ENCODE peak calls at places on chromosomes 7 and 10, in eight cellular contexts. P is T-helper 2 cell; S is GM10248; J is mucosa of gallbladder; V is glutamatergic neuron; A is kidney tubule cell; Y is stimulated activated naive CD4-positive, alpha-beta T cell; M is nephron progenitor cell. N is an unnamed sample.

GRCh38 chr7:137609500-137609899 is 237.3 kb downstream of the DGKI start:
- DNase-seq in A (peak), Y (no peak), V (no peak), M (no peak), S (no peak), P (no peak), J (peak), N (no peak)

GRCh38 chr7:50851891-50852290 is 69.2 kb upstream of the GRB10 start:
- DNase-seq in A (peak), Y (no peak), P (no peak), M (no peak), V (no peak), J (no peak), S (no peak), N (no peak)

GRCh38 chr10:98416989-98417388 is 2.0 kb upstream of the PYROXD2 start:
- DNase-seq in V (no peak), P (no peak), Y (no peak), A (no peak), J (no peak), S (no peak), M (no peak), N (no peak)

GRCh38 chr7:64687249-64687648 is 21.3 kb downstream of the ZNF107 start:
- DNase-seq in V (no peak), A (no peak), M (no peak), J (no peak), P (no peak), Y (no peak), S (no peak), N (no peak)

GRCh38 chr7:51152801-51153200 is 163.8 kb downstream of the COBL start:
- DNase-seq in V (no peak), S (no peak), J (no peak), M (no peak), Y (no peak), P (no peak), A (no peak), N (no peak)

GRCh38 chr7:92634924-92635519 is 44.8 kb upstream of the FAM133B start:
- DNase-seq in S (no peak), P (no peak), V (no peak), Y (no peak), A (peak), M (no peak), J (no peak), N (no peak)

GRCh38 chr7:76278540-76278939 is 23.9 kb upstream of the HSPB1 start:
- DNase-seq in A (no peak), S (no peak), V (no peak), P (no peak), J (no peak), M (no peak), Y (no peak), N (no peak)

GRCh38 chr10:69645751-69646687 is 16.0 kb downstream of the FAM241B start:
- DNase-seq in A (no peak), V (peak), P (no peak), S (no peak), J (no peak), M (peak), Y (no peak), N (no peak)

GRCh38 chr10:98472171-98472570 is 25.4 kb upstream of the HPS1 start:
- DNase-seq in V (no peak), A (no peak), J (no peak), P (no peak), S (no peak), Y (no peak), M (peak), N (no peak)

GRCh38 chr7:108407674-108408073 is 48.6 kb downstream of the NRCAM start:
- DNase-seq in A (no peak), P (no peak), V (no peak), S (no peak), M (no peak), J (no peak), Y (no peak), N (no peak)

GRCh38 chr7:151244156-151244870 is 4.2 kb downstream of the SMARCD3 start:
- DNase-seq in J (peak), S (peak), V (peak), P (no peak), Y (peak), M (peak), A (peak), N (no peak)

GRCh38 chr10:71840177-71840711 is 10.8 kb downstream of the PSAP start:
- DNase-seq in Y (no peak), A (peak), P (no peak), V (peak), J (peak), M (peak), S (no peak), N (peak)

GRCh38 chr7:133836666-133837065 is 290.5 kb upstream of the LRGUK start:
- DNase-seq in V (no peak), M (no peak), S (no peak), A (no peak), P (no peak), Y (no peak), J (no peak), N (no peak)

GRCh38 chr10:3968727-3969126 is 183.7 kb upstream of the KLF6 start:
- DNase-seq in S (no peak), M (no peak), Y (no peak), P (no peak), A (peak), V (no peak), J (no peak), N (no peak)

GRCh38 chr10:128723631-128724205 is 597.5 kb upstream of the MKI67 start:
- DNase-seq in Y (no peak), A (no peak), V (no peak), M (no peak), P (no peak), J (no peak), S (no peak), N (no peak)